ENCODE peak calls at places on chromosomes 4 and X, in four cellular contexts. X is ecto neural progenitor cell, A is HCT116, H is Panc1. L is an unnamed sample.

GRCh38 chr4:74117024-74117534 is 18.1 kb upstream of the CXCL2 start:
- DNase-seq in X (no peak), A (peak; percentile 73), H (no peak), L (peak; percentile 41)

GRCh38 chr4:2757426-2757825 is 1.3 kb upstream of the TNIP2 start:
- DNase-seq in X (no peak), H (no peak), A (no peak), L (no peak)

GRCh38 chr4:147370881-147371280 is 110.0 kb upstream of the EDNRA start:
- DNase-seq in X (no peak), A (no peak), H (no peak), L (no peak)

GRCh38 chr4:37434469-37434868 is 189.9 kb downstream of the NWD2 start:
- DNase-seq in A (peak; percentile 16), X (no peak), H (no peak), L (peak; percentile 6)

GRCh38 chrX:11533211-11533651 is 132.5 kb downstream of the ARHGAP6 start:
- DNase-seq in X (no peak), H (peak; percentile 32), A (peak; percentile 65), L (peak; percentile 22)

GRCh38 chr4:13930155-13930554 is 302.6 kb upstream of the BOD1L1 start:
- DNase-seq in H (no peak), A (no peak), X (no peak), L (no peak)

GRCh38 chrX:1086444-1087409 is 125.7 kb downstream of the CRLF2 start:
- DNase-seq in A (peak; percentile 93), X (no peak), H (no peak), L (peak; percentile 97)

GRCh38 chr4:184343400-184344177 is 125.9 kb upstream of the ENPP6 start:
- DNase-seq in H (peak; percentile 48), A (peak; percentile 6), X (peak; percentile 78), L (peak; percentile 63)

GRCh38 chrX:96906741-96907140 is 23.0 kb downstream of the RPA4 start:
- DNase-seq in H (no peak), A (no peak), X (no peak), L (no peak)

GRCh38 chr4:86968477-86969015 is 33.7 kb downstream of the AFF1 start:
- DNase-seq in A (no peak), X (no peak), H (no peak), L (no peak)

GRCh38 chrX:37834937-37835336 is 12.4 kb downstream of the DYNLT3 start:
- DNase-seq in H (no peak), X (no peak), A (no peak), L (no peak)

GRCh38 chrX:39484159-39484558 is 613.6 kb downstream of the BCOR start:
- DNase-seq in A (no peak), X (no peak), H (no peak), L (no peak)

GRCh38 chr4:107519057-107519456 is 201.0 kb downstream of the PAPSS1 start:
- DNase-seq in X (no peak), H (no peak), A (peak; percentile 19), L (peak; percentile 8)

GRCh38 chrX:97446298-97446882 is 562.7 kb downstream of the RPA4 start:
- DNase-seq in H (no peak), X (no peak), A (no peak), L (no peak)

GRCh38 chr4:99504804-99505502 is 5.9 kb upstream of the C4orf17 start:
- DNase-seq in A (no peak), X (no peak), H (no peak), L (no peak)

GRCh38 chr4:108651068-108651794 is 832 bp downstream of the OSTC start:
- DNase-seq in H (no peak), A (no peak), X (no peak), L (peak; percentile 18)

GRCh38 chr4:113053883-113054282 is 4.4 kb downstream of the ANK2 start:
- DNase-seq in H (no peak), A (no peak), X (no peak), L (no peak)

GRCh38 chrX:288561-288991 is 7.4 kb downstream of the PLCXD1 start:
- DNase-seq in A (no peak), H (no peak), X (no peak), L (no peak)

GRCh38 chr4:145061325-145061920 is 36.6 kb downstream of the ANAPC10 start:
- DNase-seq in A (peak; percentile 49), X (no peak), H (peak; percentile 28), L (no peak)

GRCh38 chrX:40468033-40468979 is 112.5 kb upstream of the ATP6AP2 start:
- DNase-seq in X (peak; percentile 64), A (peak; percentile 47), H (peak; percentile 2), L (peak; percentile 66)

GRCh38 chr4:87390931-87391782 is at the start of gene HSD17B11:
- DNase-seq in H (peak; percentile 78), X (peak; percentile 89), A (peak; percentile 82), L (peak; percentile 92)

GRCh38 chrX:148499638-148500427 is 584 bp upstream of the AFF2 start:
- DNase-seq in X (no peak), A (no peak), H (no peak), L (no peak)

GRCh38 chr4:93092765-93093164 is 735.8 kb upstream of the ATOH1 start:
- DNase-seq in H (no peak), X (no peak), A (no peak), L (no peak)

GRCh38 chrX:39955621-39956020 is 142.1 kb downstream of the BCOR start:
- DNase-seq in X (no peak), H (no peak), A (no peak), L (no peak)

GRCh38 chr4:1451752-1452122 is 45.5 kb upstream of the NKX1-1 start:
- DNase-seq in A (no peak), H (no peak), X (no peak), L (no peak)

GRCh38 chr4:22356996-22357596 is 158.8 kb downstream of the ADGRA3 start:
- DNase-seq in H (no peak), A (no peak), X (no peak), L (peak; percentile 13)

GRCh38 chrX:138484451-138484850 is 227.1 kb downstream of the FGF13 start:
- DNase-seq in A (no peak), X (no peak), H (no peak), L (no peak)

GRCh38 chr4:41935652-41936021 is 408 bp downstream of the TMEM33 start:
- DNase-seq in X (no peak), A (peak; percentile 4), H (no peak), L (peak; percentile 16)

GRCh38 chr4:7255996-7256395 is 63.7 kb downstream of the SORCS2 start:
- DNase-seq in H (no peak), X (no peak), A (no peak), L (no peak)

GRCh38 chr4:71074452-71075299 is 81.2 kb downstream of the DCK start:
- DNase-seq in X (no peak), A (no peak), H (no peak), L (no peak)

L was measured in A549.